ENCODE peak calls at places on chromosomes 2 and 18, in eight cellular contexts. P is brain microvascular endothelial cell; K is transverse colon; Y is breast epithelium; J is suprapubic skin; Z is body of pancreas; I is CD8-positive, alpha-beta memory T cell; R is IMR-90. O is an unnamed sample.

GRCh38 chr2:47072018-47072691 is 83.0 kb downstream of the STPG4 start:
- DNase-seq in P (peak; percentile 80), K (peak; percentile 63), Y (no peak), J (peak; percentile 89), Z (peak; percentile 57), I (no peak), R (peak; percentile 70), O (peak; percentile 91)

GRCh38 chr2:212517693-212518092 is 20.9 kb downstream of the ERBB4 start:
- DNase-seq in P (no peak), K (no peak), Y (no peak), J (no peak), Z (no peak), I (no peak), R (no peak), O (peak; percentile 36)

GRCh38 chr2:241372376-241372992 is 16.4 kb downstream of the FARP2 start:
- DNase-seq in P (no peak), K (peak; percentile 32), Y (no peak), J (no peak), Z (no peak), I (no peak), R (no peak), O (no peak)

GRCh38 chr18:49081511-49082146 is 130.9 kb upstream of the SMAD7 start:
- DNase-seq in P (peak; percentile 27), K (no peak), Y (no peak), J (no peak), Z (no peak), I (no peak), R (peak; percentile 44), O (no peak)

GRCh38 chr2:8987413-8987812 is 16.1 kb downstream of the MBOAT2 start:
- DNase-seq in P (no peak), K (no peak), Y (no peak), J (no peak), Z (no peak), I (no peak), R (peak; percentile 56), O (peak; percentile 74)

GRCh38 chr2:88055049-88055435 is 541 bp downstream of the KRCC1 start:
- DNase-seq in P (peak; percentile 1), K (no peak), Y (no peak), J (no peak), Z (no peak), I (no peak), R (peak; percentile 34), O (no peak)

GRCh38 chr2:50885948-50886347 is 146.0 kb downstream of the NRXN1 start:
- DNase-seq in P (no peak), K (no peak), Y (no peak), J (no peak), Z (no peak), I (no peak), R (no peak), O (no peak)

GRCh38 chr18:79366177-79367094 is 29.3 kb upstream of the NFATC1 start:
- DNase-seq in P (no peak), K (no peak), Y (no peak), J (no peak), Z (no peak), I (no peak), R (peak; percentile 95), O (no peak)

GRCh38 chr2:50066858-50067257 is 912.5 kb upstream of the FSHR start:
- DNase-seq in P (no peak), K (no peak), Y (no peak), J (no peak), Z (no peak), I (no peak), R (no peak), O (no peak)

GRCh38 chr18:48059363-48060109 is 129.1 kb upstream of the SMAD2 start:
- DNase-seq in P (no peak), K (no peak), Y (no peak), J (no peak), Z (no peak), I (no peak), R (no peak), O (no peak)

GRCh38 chr2:240819404-240820013 is 510 bp downstream of the KIF1A start:
- DNase-seq in P (no peak), K (no peak), Y (no peak), J (no peak), Z (peak; percentile 76), I (no peak), R (no peak), O (no peak)

GRCh38 chr2:44793322-44793870 is 148.1 kb upstream of the SIX3 start:
- DNase-seq in P (peak; percentile 45), K (no peak), Y (no peak), J (no peak), Z (no peak), I (no peak), R (peak; percentile 14), O (no peak)

GRCh38 chr2:19362652-19363473 is 4.4 kb upstream of the OSR1 start:
- DNase-seq in P (peak; percentile 81), K (peak; percentile 84), Y (no peak), J (peak; percentile 91), Z (peak; percentile 79), I (peak; percentile 44), R (peak; percentile 86), O (peak; percentile 75)

GRCh38 chr2:144032566-144032965 is 487.4 kb downstream of the ZEB2 start:
- DNase-seq in P (no peak), K (no peak), Y (no peak), J (no peak), Z (no peak), I (no peak), R (peak; percentile 28), O (no peak)

GRCh38 chr2:168583064-168583709 is 127.1 kb downstream of the CERS6 start:
- DNase-seq in P (no peak), K (no peak), Y (no peak), J (no peak), Z (no peak), I (no peak), R (peak; percentile 43), O (peak; percentile 15)

GRCh38 chr2:188512456-188512855 is 220.8 kb downstream of the GULP1 start:
- DNase-seq in P (no peak), K (no peak), Y (no peak), J (no peak), Z (no peak), I (no peak), R (peak; percentile 77), O (no peak)

GRCh38 chr2:42722328-42723190 is 41.4 kb downstream of the OXER1 start:
- DNase-seq in P (peak; percentile 94), K (peak; percentile 13), Y (no peak), J (no peak), Z (peak; percentile 81), I (no peak), R (peak; percentile 89), O (peak; percentile 38)
- H3K4me3 ChIP-seq in P (no peak overlapping the region), K (no peak overlapping the region), Y (no peak overlapping the region), J (no peak overlapping the region), Z (no peak overlapping the region), I (no peak overlapping the region), R (no peak overlapping the region), O (no peak overlapping the region)

GRCh38 chr2:232483923-232484627 is 3.6 kb downstream of the ECEL1 start:
- DNase-seq in P (no peak), K (no peak), Y (peak; percentile 31), J (no peak), Z (peak; percentile 6), I (no peak), R (no peak), O (no peak)

GRCh38 chr2:232485757-232486557 is 1.7 kb downstream of the ECEL1 start:
- DNase-seq in P (no peak), K (no peak), Y (no peak), J (no peak), Z (peak; percentile 4), I (no peak), R (no peak), O (no peak)

GRCh38 chr2:232483296-232483922 is 4.2 kb downstream of the ECEL1 start:
- DNase-seq in P (no peak), K (no peak), Y (peak; percentile 47), J (no peak), Z (peak; percentile 4), I (no peak), R (no peak), O (no peak)

GRCh38 chr2:232485333-232485756 is 2.3 kb downstream of the ECEL1 start:
- DNase-seq in P (no peak), K (no peak), Y (peak; percentile 31), J (no peak), Z (no peak), I (no peak), R (no peak), O (no peak)

GRCh38 chr2:232484628-232485332 is 2.9 kb downstream of the ECEL1 start:
- DNase-seq in P (no peak), K (no peak), Y (peak; percentile 43), J (no peak), Z (peak; percentile 5), I (no peak), R (no peak), O (no peak)
- H3K27me3 ChIP-seq in P (peaks cover 60% of the 10 kb centered on the region), K (peaks cover 75% of the 10 kb centered on the region), Y (peaks cover 70% of the 10 kb centered on the region), J (peaks cover 96% of the 10 kb centered on the region), Z (no peaks in the 10 kb centered on the region), I (no peaks in the 10 kb centered on the region), R (peaks cover 65% of the 10 kb centered on the region), O (peaks cover 20% of the 10 kb centered on the region)

DNA sequence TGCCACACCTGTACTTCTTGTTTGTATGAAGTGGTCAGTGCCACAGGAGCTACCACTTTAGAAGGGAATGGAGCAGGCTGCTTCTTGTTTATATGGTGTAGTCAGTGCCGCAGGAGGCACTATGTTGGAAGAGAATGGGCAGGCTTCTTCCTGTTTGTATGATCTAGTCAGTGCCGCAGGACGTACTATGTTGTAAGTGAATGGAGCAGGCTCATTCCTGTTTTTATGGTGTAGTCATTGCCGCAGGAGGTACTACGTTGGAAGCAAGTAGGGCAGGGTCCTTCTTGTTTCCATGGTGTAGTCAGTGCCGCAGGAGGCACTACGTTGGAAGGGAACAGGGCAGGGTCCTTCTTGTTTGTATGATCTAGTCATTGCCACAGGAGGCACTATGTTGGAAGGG is 27.3 kb downstream of the TPO start:
- DNase-seq in P (no peak), K (no peak), Y (no peak), J (no peak), Z (no peak), I (no peak), R (no peak), O (no peak)
- H3K36me3 ChIP-seq in P (no peaks in the 10 kb centered on the region), K (no peaks in the 10 kb centered on the region), Y (no peaks in the 10 kb centered on the region), J (no peaks in the 10 kb centered on the region), Z (no peaks in the 10 kb centered on the region), I (no peaks in the 10 kb centered on the region), R (no peaks in the 10 kb centered on the region), O (no peaks in the 10 kb centered on the region)

DNA sequence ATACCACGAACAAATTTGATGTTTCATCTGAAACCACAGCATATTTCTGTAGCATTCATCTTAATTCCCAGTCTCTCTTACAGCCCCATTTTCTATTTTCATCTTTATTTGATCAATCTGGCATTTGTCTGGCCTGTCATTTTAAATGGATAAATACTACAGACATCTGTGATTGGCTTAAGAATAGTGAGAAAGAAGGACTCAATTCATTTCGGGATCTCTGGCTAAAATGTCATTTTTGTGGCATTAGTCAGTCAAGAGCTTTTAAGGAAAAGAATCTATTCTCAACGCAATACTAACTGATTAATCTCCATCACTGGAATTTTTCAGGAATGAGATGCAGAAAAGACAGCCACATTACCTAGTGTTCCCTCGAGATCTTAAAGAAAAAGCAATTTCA is 585.9 kb downstream of the IRS1 start:
- DNase-seq in P (peak; percentile 56), K (no peak), Y (no peak), J (no peak), Z (no peak), I (no peak), R (peak; percentile 88), O (no peak)
- H3K4me3 ChIP-seq in P (no peak overlapping the region), K (no peak overlapping the region), Y (no peak overlapping the region), J (no peak overlapping the region), Z (no peak overlapping the region), I (no peak overlapping the region), R (no peak overlapping the region), O (no peak overlapping the region)

GRCh38 chr2:79512442-79513401 is at the start of gene CTNNA2:
- DNase-seq in P (no peak), K (peak; percentile 16), Y (no peak), J (no peak), Z (peak; percentile 72), I (no peak), R (no peak), O (peak; percentile 60)
- H3K27me3 ChIP-seq in P (no peaks in the 10 kb centered on the region), K (peaks cover 31% of the 10 kb centered on the region), Y (peaks cover 41% of the 10 kb centered on the region), J (peaks cover 19% of the 10 kb centered on the region), Z (no peaks in the 10 kb centered on the region), I (no peaks in the 10 kb centered on the region), R (no peaks in the 10 kb centered on the region), O (peaks cover 13% of the 10 kb centered on the region)